ENCODE peak calls at places on chromosomes 6 and 20, in four cellular contexts. G, L, C and F are unnamed samples. For H3K4me1, the result is how much of the 10 kb centered on the place peaks cover.

GRCh38 chr20:49700411-49701185 is 13.1 kb downstream of the B4GALT5 start:
- DNase-seq in G (no peak), L (no peak), C (no peak), F (no peak)

GRCh38 chr6:158467923-158468322 is 92.0 kb upstream of the TMEM181 start:
- DNase-seq in G (no peak), L (no peak), C (no peak), F (no peak)

GRCh38 chr6:30101423-30101938 is 11.4 kb downstream of the TRIM31 start:
- DNase-seq in G (no peak), L (no peak), C (no peak), F (peak)

GRCh38 chr6:73079611-73079955 is 145.7 kb downstream of the KHDC1L start:
- DNase-seq in G (no peak), L (no peak), C (no peak), F (no peak)

GRCh38 chr20:219290-220115 is 7.6 kb upstream of the DEFB129 start:
- DNase-seq in G (no peak), L (no peak), C (no peak), F (peak)

GRCh38 chr20:47115694-47116093 is 221.1 kb downstream of the EYA2 start:
- DNase-seq in G (no peak), L (no peak), C (no peak), F (no peak)

GRCh38 chr6:3428247-3428646 is 28.6 kb downstream of the SLC22A23 start:
- DNase-seq in G (no peak), L (no peak), C (no peak), F (no peak)

GRCh38 chr20:44745560-44746366 is at the start of gene KCNK15:
- DNase-seq in G (no peak), L (peak), C (peak), F (no peak)

GRCh38 chr6:3438190-3439167 is 18.4 kb downstream of the SLC22A23 start:
- DNase-seq in G (no peak), L (no peak), C (no peak), F (peak)

GRCh38 chr20:63967330-63968135 is 2.2 kb downstream of the ZNF512B start:
- DNase-seq in G (no peak), L (peak), C (peak), F (no peak)

GRCh38 chr20:57371363-57371762 is 19.8 kb upstream of the RBM38 start:
- DNase-seq in G (no peak), L (no peak), C (no peak), F (no peak)

GRCh38 chr20:50321797-50322480 is 131.3 kb downstream of the CEBPB start:
- DNase-seq in G (no peak), L (no peak), C (no peak), F (peak)

GRCh38 chr6:144955853-144956252 is 670.7 kb downstream of the UTRN start:
- DNase-seq in G (no peak), L (no peak), C (no peak), F (no peak)

GRCh38 chr20:10047427-10047826 is 12.6 kb downstream of the ANKEF1 start:
- DNase-seq in G (no peak), L (no peak), C (no peak), F (peak)

GRCh38 chr20:20614391-20614790 is 98.1 kb downstream of the RALGAPA2 start:
- DNase-seq in G (no peak), L (no peak), C (no peak), F (no peak)

GRCh38 chr6:16337280-16337975 is 99.0 kb downstream of the GMPR start:
- DNase-seq in G (no peak), L (peak), C (peak), F (no peak)

GRCh38 chr6:16338577-16339262 is 100.3 kb downstream of the GMPR start:
- DNase-seq in G (no peak), L (peak), C (peak), F (peak)

GRCh38 chr6:16336056-16336810 is 97.8 kb downstream of the GMPR start:
- DNase-seq in G (no peak), L (no peak), C (no peak), F (no peak)

GRCh38 chr6:16335176-16335575 is 96.8 kb downstream of the GMPR start:
- DNase-seq in G (no peak), L (no peak), C (no peak), F (no peak)

GRCh38 chr6:16339263-16339587 is 100.8 kb downstream of the GMPR start:
- DNase-seq in G (no peak), L (no peak), C (no peak), F (no peak)
- H3K27ac ChIP-seq in G (no peak), L (peak), C (no peak), F (peak)

GRCh38 chr20:8895472-8895871 is 173.4 kb upstream of the PLCB4 start:
- DNase-seq in G (no peak), L (no peak), C (no peak), F (no peak)
- H3K4me3 ChIP-seq in G (no peak), L (no peak), C (no peak), F (no peak)

GRCh38 chr6:56729719-56730118 is 87.0 kb upstream of the DST start:
- DNase-seq in G (no peak), L (no peak), C (no peak), F (no peak)
- H3K4me1 ChIP-seq in G (under half), L (under half), C (half or more), F (under half)

GRCh38 chr6:22590423-22590822 is 21.1 kb downstream of the HDGFL1 start:
- DNase-seq in G (no peak), L (no peak), C (no peak), F (no peak)
- H3K27ac ChIP-seq in G (no peak), L (no peak), C (no peak), F (no peak)

GRCh38 chr6:34247481-34248197 is 1.2 kb downstream of the SMIM29 start:
- DNase-seq in G (no peak), L (no peak), C (no peak), F (no peak)
- H3K4me3 ChIP-seq in G (peak), L (peak), C (no peak), F (no peak)